ENCODE peak calls at places on chromosomes 6 and 20, in five cellular contexts. One of them, this sample, is unnamed.

GRCh38 chr6:43799671-43800623 is 29.9 kb downstream of the VEGFA start:
- DNase-seq in astrocyte: no peak
- DNase-seq in uterus: no peak
- DNase-seq in suprapubic skin: no peak
- DNase-seq in Peyer's patch: no peak
- DNase-seq in this sample: no peak

GRCh38 chr6:139888691-139889122 is 514.3 kb upstream of the CITED2 start:
- DNase-seq in astrocyte: peak; percentile 41
- DNase-seq in uterus: no peak
- DNase-seq in suprapubic skin: no peak
- DNase-seq in Peyer's patch: no peak
- DNase-seq in this sample: no peak

GRCh38 chr20:760751-761417 is 7.4 kb downstream of the SLC52A3 start:
- DNase-seq in astrocyte: no peak
- DNase-seq in uterus: no peak
- DNase-seq in suprapubic skin: no peak
- DNase-seq in Peyer's patch: no peak
- DNase-seq in this sample: no peak

GRCh38 chr6:7673063-7673536 is 52.8 kb upstream of the BMP6 start:
- DNase-seq in astrocyte: peak; percentile 22
- DNase-seq in uterus: peak; percentile 30
- DNase-seq in suprapubic skin: peak; percentile 85
- DNase-seq in Peyer's patch: no peak
- DNase-seq in this sample: no peak

GRCh38 chr20:4038047-4038459 is 22.7 kb upstream of the RNF24 start:
- DNase-seq in astrocyte: peak; percentile 86
- DNase-seq in uterus: no peak
- DNase-seq in suprapubic skin: peak; percentile 87
- DNase-seq in Peyer's patch: peak; percentile 76
- DNase-seq in this sample: no peak

GRCh38 chr6:168623736-168624135 is 182.8 kb downstream of the SMOC2 start:
- DNase-seq in astrocyte: no peak
- DNase-seq in uterus: no peak
- DNase-seq in suprapubic skin: no peak
- DNase-seq in Peyer's patch: no peak
- DNase-seq in this sample: no peak

GRCh38 chr6:24009319-24009718 is 116.7 kb upstream of the NRSN1 start:
- DNase-seq in astrocyte: no peak
- DNase-seq in uterus: no peak
- DNase-seq in suprapubic skin: no peak
- DNase-seq in Peyer's patch: no peak
- DNase-seq in this sample: no peak

GRCh38 chr6:139028242-139028657 is 295 bp upstream of the ABRACL start:
- DNase-seq in astrocyte: no peak
- DNase-seq in uterus: no peak
- DNase-seq in suprapubic skin: no peak
- DNase-seq in Peyer's patch: peak; percentile 20
- DNase-seq in this sample: no peak

GRCh38 chr6:3026811-3027626 is 27.3 kb downstream of the NQO2 start:
- DNase-seq in astrocyte: peak; percentile 36
- DNase-seq in uterus: no peak
- DNase-seq in suprapubic skin: no peak
- DNase-seq in Peyer's patch: peak; percentile 65
- DNase-seq in this sample: no peak

GRCh38 chr20:10861619-10862018 is 187.8 kb upstream of the JAG1 start:
- DNase-seq in astrocyte: peak; percentile 66
- DNase-seq in uterus: no peak
- DNase-seq in suprapubic skin: no peak
- DNase-seq in Peyer's patch: no peak
- DNase-seq in this sample: no peak

GRCh38 chr6:64672651-64673050 is 1034.4 kb downstream of the EYS start:
- DNase-seq in astrocyte: no peak
- DNase-seq in uterus: no peak
- DNase-seq in suprapubic skin: no peak
- DNase-seq in Peyer's patch: no peak
- DNase-seq in this sample: no peak

GRCh38 chr6:104527761-104528415 is 331.8 kb downstream of the HACE1 start:
- DNase-seq in astrocyte: peak; percentile 25
- DNase-seq in uterus: peak; percentile 14
- DNase-seq in suprapubic skin: no peak
- DNase-seq in Peyer's patch: no peak
- DNase-seq in this sample: no peak

GRCh38 chr6:57435475-57436163 is 118.2 kb downstream of the PRIM2 start:
- DNase-seq in astrocyte: no peak
- DNase-seq in uterus: no peak
- DNase-seq in suprapubic skin: no peak
- DNase-seq in Peyer's patch: no peak
- DNase-seq in this sample: no peak

GRCh38 chr20:9332783-9333482 is 181.5 kb upstream of the LAMP5 start:
- DNase-seq in astrocyte: no peak
- DNase-seq in uterus: no peak
- DNase-seq in suprapubic skin: no peak
- DNase-seq in Peyer's patch: no peak
- DNase-seq in this sample: no peak

GRCh38 chr6:42450314-42451145 is 1.2 kb downstream of the TRERF1 start:
- DNase-seq in astrocyte: peak; percentile 18
- DNase-seq in uterus: peak; percentile 36
- DNase-seq in suprapubic skin: no peak
- DNase-seq in Peyer's patch: peak; percentile 52
- DNase-seq in this sample: no peak

GRCh38 chr20:58199469-58199868 is 29.0 kb downstream of the ANKRD60 start:
- DNase-seq in astrocyte: no peak
- DNase-seq in uterus: no peak
- DNase-seq in suprapubic skin: no peak
- DNase-seq in Peyer's patch: no peak
- DNase-seq in this sample: no peak

GRCh38 chr6:147216915-147217314 is 12.7 kb downstream of the STXBP5 start:
- DNase-seq in astrocyte: no peak
- DNase-seq in uterus: no peak
- DNase-seq in suprapubic skin: no peak
- DNase-seq in Peyer's patch: no peak
- DNase-seq in this sample: no peak

GRCh38 chr6:140079328-140079727 is 704.9 kb upstream of the CITED2 start:
- DNase-seq in astrocyte: peak; percentile 84
- DNase-seq in uterus: peak; percentile 22
- DNase-seq in suprapubic skin: no peak
- DNase-seq in Peyer's patch: no peak
- DNase-seq in this sample: no peak

GRCh38 chr6:132687306-132687705 is 26.5 kb downstream of the VNN1 start:
- DNase-seq in astrocyte: peak; percentile 56
- DNase-seq in uterus: no peak
- DNase-seq in suprapubic skin: no peak
- DNase-seq in Peyer's patch: no peak
- DNase-seq in this sample: no peak

GRCh38 chr6:158627940-158628211 is 16.7 kb downstream of the DYNLT1 start:
- DNase-seq in astrocyte: no peak
- DNase-seq in uterus: no peak
- DNase-seq in suprapubic skin: no peak
- DNase-seq in Peyer's patch: no peak
- DNase-seq in this sample: no peak

GRCh38 chr20:17624070-17624469 is 54.2 kb downstream of the DSTN start:
- DNase-seq in astrocyte: no peak
- DNase-seq in uterus: peak; percentile 8
- DNase-seq in suprapubic skin: peak; percentile 37
- DNase-seq in Peyer's patch: no peak
- DNase-seq in this sample: no peak

GRCh38 chr20:44598413-44599290 is 16.3 kb downstream of the PKIG start:
- DNase-seq in astrocyte: no peak
- DNase-seq in uterus: no peak
- DNase-seq in suprapubic skin: no peak
- DNase-seq in Peyer's patch: no peak
- DNase-seq in this sample: peak; percentile 19
- TF ChIP-seq CTCF in astrocyte: no peak
- TF ChIP-seq CTCF in uterus: no peak
- TF ChIP-seq CTCF in suprapubic skin: no peak
- TF ChIP-seq CTCF in Peyer's patch: peak; percentile 9
- TF ChIP-seq CTCF in this sample: no peak

GRCh38 chr6:129502261-129502660 is 207.7 kb downstream of the ARHGAP18 start:
- DNase-seq in astrocyte: peak; percentile 56
- DNase-seq in uterus: no peak
- DNase-seq in suprapubic skin: no peak
- DNase-seq in Peyer's patch: no peak
- DNase-seq in this sample: no peak

GRCh38 chr6:129501401-129502051 is 208.5 kb downstream of the ARHGAP18 start:
- DNase-seq in astrocyte: peak; percentile 98
- DNase-seq in uterus: peak; percentile 65
- DNase-seq in suprapubic skin: no peak
- DNase-seq in Peyer's patch: no peak
- DNase-seq in this sample: no peak

GRCh38 chr6:129498950-129499870 is 210.8 kb downstream of the ARHGAP18 start:
- DNase-seq in astrocyte: peak; percentile 46
- DNase-seq in uterus: no peak
- DNase-seq in suprapubic skin: no peak
- DNase-seq in Peyer's patch: no peak
- DNase-seq in this sample: no peak

GRCh38 chr6:129499871-129500219 is 210.1 kb downstream of the ARHGAP18 start:
- DNase-seq in astrocyte: no peak
- DNase-seq in uterus: no peak
- DNase-seq in suprapubic skin: no peak
- DNase-seq in Peyer's patch: no peak
- DNase-seq in this sample: no peak

GRCh38 chr6:129500958-129501381 is 209.0 kb downstream of the ARHGAP18 start:
- DNase-seq in astrocyte: peak; percentile 47
- DNase-seq in uterus: no peak
- DNase-seq in suprapubic skin: no peak
- DNase-seq in Peyer's patch: no peak
- DNase-seq in this sample: no peak
- TF ChIP-seq CTCF in astrocyte: peak; percentile 70
- TF ChIP-seq CTCF in uterus: no peak
- TF ChIP-seq CTCF in suprapubic skin: peak; percentile 14
- TF ChIP-seq CTCF in Peyer's patch: peak; percentile 5
- TF ChIP-seq CTCF in this sample: no peak

DNA sequence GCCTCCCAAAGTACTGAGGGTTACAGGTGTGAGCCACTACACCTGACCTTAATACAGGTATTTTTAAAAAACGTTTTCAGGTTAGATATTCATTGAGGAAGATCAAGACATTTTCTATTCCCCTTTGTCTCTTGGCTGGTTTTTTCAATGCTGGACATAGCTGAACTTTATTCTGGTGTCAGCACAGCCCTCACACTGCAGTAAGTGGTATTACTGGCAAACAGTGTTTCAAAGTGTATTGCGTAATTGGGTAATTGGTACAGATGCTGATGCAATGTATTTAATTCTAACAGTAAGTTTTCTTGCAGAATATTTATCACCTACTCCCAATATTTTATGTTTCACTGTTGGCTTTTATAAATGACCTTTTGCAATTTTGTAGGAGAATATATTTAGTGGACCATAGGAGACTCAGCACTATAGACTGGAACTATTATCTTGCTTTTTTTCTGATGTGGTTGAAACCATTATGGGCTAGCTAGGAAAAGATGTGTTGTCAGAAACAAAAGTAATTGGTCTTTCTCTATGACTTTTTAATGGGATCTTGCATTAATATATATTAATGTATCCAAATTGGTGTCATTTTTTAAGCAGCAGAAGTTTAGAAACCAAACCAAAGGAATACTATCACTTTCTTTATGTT is 287.6 kb upstream of the SOX4 start:
- DNase-seq in astrocyte: peak; percentile 5
- DNase-seq in uterus: no peak
- DNase-seq in suprapubic skin: no peak
- DNase-seq in Peyer's patch: no peak
- DNase-seq in this sample: no peak
- TF ChIP-seq CTCF in astrocyte: no peak
- TF ChIP-seq CTCF in uterus: no peak
- TF ChIP-seq CTCF in suprapubic skin: no peak
- TF ChIP-seq CTCF in Peyer's patch: peak; percentile 5
- TF ChIP-seq CTCF in this sample: no peak

GRCh38 chr6:44960898-44961297 is 367.2 kb upstream of the RUNX2 start:
- DNase-seq in astrocyte: no peak
- DNase-seq in uterus: no peak
- DNase-seq in suprapubic skin: no peak
- DNase-seq in Peyer's patch: no peak
- DNase-seq in this sample: no peak
- TF ChIP-seq CTCF in astrocyte: no peak
- TF ChIP-seq CTCF in uterus: no peak
- TF ChIP-seq CTCF in suprapubic skin: no peak
- TF ChIP-seq CTCF in Peyer's patch: no peak
- TF ChIP-seq CTCF in this sample: no peak